ENCODE peak calls at places on chromosome 9, in four cellular contexts. P is K562, N is H1, A is GM12878. M is an unnamed sample.

GRCh38 chr9:13716620-13717019 is 437.1 kb upstream of the MPDZ start:
- DNase-seq in P (no peak), N (no peak), A (no peak), M (no peak)

GRCh38 chr9:127122176-127123151 is at the start of gene ANGPTL2:
- DNase-seq in P (no peak), N (peak; percentile 90), A (no peak), M (no peak)

GRCh38 chr9:5670079-5670478 is 41.2 kb downstream of the RIC1 start:
- DNase-seq in P (no peak), N (no peak), A (no peak), M (no peak)

GRCh38 chr9:19988281-19988680 is 199.4 kb upstream of the SLC24A2 start:
- DNase-seq in P (no peak), N (no peak), A (no peak), M (no peak)

GRCh38 chr9:78909566-78909965 is 612.6 kb downstream of the PSAT1 start:
- DNase-seq in P (no peak), N (no peak), A (no peak), M (no peak)

GRCh38 chr9:96048116-96048953 is 172.8 kb downstream of the ERCC6L2 start:
- DNase-seq in P (no peak), N (peak; percentile 66), A (no peak), M (no peak)

GRCh38 chr9:130680836-130681768 is 12.5 kb upstream of the EXOSC2 start:
- DNase-seq in P (peak; percentile 92), N (peak; percentile 83), A (no peak), M (peak; percentile 81)

GRCh38 chr9:7236186-7236585 is 478.4 kb downstream of the KDM4C start:
- DNase-seq in P (no peak), N (no peak), A (no peak), M (no peak)

GRCh38 chr9:94829380-94830070 is 103.0 kb downstream of the AOPEP start:
- DNase-seq in P (no peak), N (peak; percentile 16), A (no peak), M (no peak)

GRCh38 chr9:32389365-32389764 is 4.9 kb downstream of the ACO1 start:
- DNase-seq in P (no peak), N (no peak), A (no peak), M (no peak)

GRCh38 chr9:87551692-87552303 is 54.1 kb downstream of the DAPK1 start:
- DNase-seq in P (peak; percentile 57), N (no peak), A (no peak), M (no peak)

GRCh38 chr9:133960568-133961129 is 31.5 kb downstream of the VAV2 start:
- DNase-seq in P (no peak), N (no peak), A (no peak), M (no peak)

GRCh38 chr9:36960575-36960955 is 73.5 kb downstream of the PAX5 start:
- DNase-seq in P (no peak), N (peak; percentile 34), A (no peak), M (no peak)

GRCh38 chr9:106060885-106061284 is 366.5 kb downstream of the TMEM38B start:
- DNase-seq in P (no peak), N (no peak), A (no peak), M (no peak)

GRCh38 chr9:93480262-93480661 is 26.9 kb upstream of the FAM120AOS start:
- DNase-seq in P (no peak), N (no peak), A (no peak), M (no peak)

GRCh38 chr9:77588319-77588937 is 59.7 kb downstream of the GNA14 start:
- DNase-seq in P (no peak), N (no peak), A (no peak), M (no peak)

GRCh38 chr9:86614871-86615849 is 260.9 kb upstream of the TUT7 start:
- DNase-seq in P (peak; percentile 9), N (peak; percentile 58), A (no peak), M (no peak)

GRCh38 chr9:72400866-72401265 is 35.9 kb upstream of the ZFAND5 start:
- DNase-seq in P (no peak), N (no peak), A (no peak), M (no peak)
- H3K4me3 ChIP-seq in P (no peak overlapping the region), N (no peak overlapping the region), A (no peak overlapping the region), M (no peak overlapping the region)

DNA sequence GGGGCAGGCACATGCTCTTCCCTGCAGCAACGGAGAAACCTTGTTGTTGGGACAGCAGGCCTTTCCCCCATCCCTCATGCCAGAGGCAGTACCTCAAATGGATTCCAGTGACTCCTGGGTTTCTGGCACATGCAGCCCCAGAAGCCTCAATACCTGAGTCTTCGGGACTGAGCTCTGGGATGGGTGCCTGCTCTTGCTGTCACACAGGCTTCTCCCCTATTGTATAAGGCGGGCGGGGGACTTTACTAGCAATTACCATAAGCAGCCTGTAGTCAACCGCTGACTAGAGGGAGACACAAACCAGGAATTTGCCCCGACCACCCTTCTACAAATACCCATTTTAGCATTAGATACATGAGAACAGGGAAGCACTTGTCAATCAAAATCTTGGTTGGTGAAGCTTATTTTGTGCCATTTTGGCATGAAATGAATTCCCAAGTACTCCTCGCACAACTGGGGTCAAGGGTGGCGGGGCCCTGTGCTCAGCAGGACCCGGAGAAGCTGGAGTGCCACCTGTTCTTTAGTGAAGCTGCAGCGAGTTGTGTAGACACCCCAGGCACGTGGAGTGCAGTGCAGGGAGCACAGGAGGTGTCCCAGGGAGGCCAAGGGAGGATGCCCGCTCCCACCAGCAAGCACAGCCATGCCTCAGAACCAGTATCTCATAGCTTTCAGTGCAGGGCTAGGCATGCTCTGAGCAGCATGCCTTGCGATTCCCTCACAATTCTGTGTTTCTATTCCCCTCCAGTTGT is 21.2 kb downstream of the S1PR3 start:
- DNase-seq in P (no peak), N (no peak), A (no peak), M (no peak)
- TF ChIP-seq ATF3 in P (no peak), N (no peak), A (no peak), M (no peak)

DNA sequence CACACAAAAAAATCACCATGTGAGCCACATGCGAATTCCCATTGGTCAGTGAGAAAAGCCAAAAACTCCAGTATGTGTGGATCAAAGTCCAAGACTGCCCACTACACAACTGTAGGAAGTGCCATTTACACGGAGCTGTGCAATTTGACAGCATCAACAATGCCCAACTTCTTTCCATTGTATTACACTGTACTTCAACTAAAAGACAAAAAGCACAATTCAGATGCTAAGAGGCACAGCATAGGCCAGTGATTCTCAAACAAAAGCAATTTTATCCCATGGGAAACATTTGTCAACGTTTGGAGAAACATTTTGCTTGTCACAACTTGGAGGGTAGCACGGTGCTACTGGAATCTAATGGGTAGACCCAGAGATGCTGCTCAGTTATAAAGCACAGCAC is 39.8 kb downstream of the IARS1 start:
- DNase-seq in P (no peak), N (no peak), A (no peak), M (no peak)
- TF ChIP-seq SP1 in P (no peak), N (no peak), A (no peak), M (no peak)

GRCh38 chr9:91119147-91119546 is 242.6 kb downstream of the AUH start:
- DNase-seq in P (no peak), N (no peak), A (no peak), M (no peak)
- H3K4me3 ChIP-seq in P (no peak overlapping the region), N (no peak overlapping the region), A (no peak overlapping the region), M (no peak overlapping the region)

DNA sequence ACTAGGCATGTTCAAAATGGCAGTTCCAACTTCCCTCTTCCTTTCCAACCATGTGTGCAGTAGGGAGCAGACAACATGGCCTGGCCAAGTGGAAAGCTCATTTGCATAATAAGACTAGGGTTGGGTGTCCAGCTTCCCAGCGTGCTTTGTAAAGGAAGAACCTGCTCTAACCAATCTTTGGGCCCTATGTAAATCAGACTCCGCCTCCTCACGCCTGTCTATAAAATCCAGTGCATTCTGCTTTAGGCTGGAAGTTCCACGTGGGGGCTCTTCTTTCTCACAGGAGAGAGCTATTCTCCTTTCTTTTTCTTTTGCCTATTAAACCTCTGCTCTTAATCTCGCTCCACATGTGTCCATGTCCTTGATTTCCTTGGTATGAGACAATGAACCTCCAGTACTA is 83.4 kb downstream of the GCNT1 start:
- DNase-seq in P (peak; percentile 38), N (no peak), A (no peak), M (no peak)
- TF ChIP-seq ATF3 in P (no peak), N (no peak), A (no peak), M (no peak)

GRCh38 chr9:129648764-129649115 is 6.8 kb upstream of the ASB6 start:
- DNase-seq in P (no peak), N (no peak), A (no peak), M (no peak)

GRCh38 chr9:129647635-129648034 is 5.7 kb upstream of the ASB6 start:
- DNase-seq in P (no peak), N (no peak), A (no peak), M (no peak)

GRCh38 chr9:129646654-129647053 is 4.7 kb upstream of the ASB6 start:
- DNase-seq in P (no peak), N (no peak), A (no peak), M (no peak)

GRCh38 chr9:129649726-129650679 is 8.1 kb upstream of the ASB6 start:
- DNase-seq in P (no peak), N (no peak), A (no peak), M (no peak)

GRCh38 chr9:129648092-129648763 is 6.3 kb upstream of the ASB6 start:
- DNase-seq in P (no peak), N (no peak), A (no peak), M (no peak)
- TF ChIP-seq SP1 in P (no peak), N (no peak), A (no peak), M (no peak)

GRCh38 chr9:136204838-136205706 is at the start of gene LHX3:
- DNase-seq in P (no peak), N (peak; percentile 83), A (no peak), M (no peak)

GRCh38 chr9:136207616-136208015 is 2.7 kb upstream of the LHX3 start:
- DNase-seq in P (no peak), N (no peak), A (no peak), M (no peak)

GRCh38 chr9:136204086-136204805 is 682 bp downstream of the LHX3 start:
- DNase-seq in P (no peak), N (no peak), A (no peak), M (no peak)

GRCh38 chr9:136206602-136207333 is 1.8 kb upstream of the LHX3 start:
- DNase-seq in P (peak; percentile 45), N (no peak), A (no peak), M (no peak)

DNA sequence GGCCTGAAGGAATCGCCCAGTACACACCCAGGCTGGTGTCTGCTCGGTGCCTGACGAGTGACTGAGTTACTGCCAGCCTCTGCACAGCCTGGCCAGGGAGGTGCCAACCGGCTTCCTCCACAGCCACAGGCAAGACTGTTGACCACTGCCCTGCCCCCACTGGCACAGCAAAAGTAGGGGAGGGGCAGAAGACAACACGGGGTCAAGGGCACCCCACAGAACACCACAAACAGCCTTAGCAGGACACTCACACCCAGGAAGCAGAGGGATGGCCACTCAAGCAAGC is 722 bp upstream of the LHX3 start:
- DNase-seq in P (no peak), N (no peak), A (no peak), M (no peak)
- H3K4me3 ChIP-seq in P (no peak overlapping the region), N (no peak overlapping the region), A (no peak overlapping the region), M (no peak overlapping the region)

M was measured in HCT116.